ENCODE peak calls at places on chromosomes 13 and 19, in six cellular contexts. G is heart left ventricle, B is GM12865, M is GM23338, N is dorsolateral prefrontal cortex, H is AG04450. Y is an unnamed sample.

GRCh38 chr13:99980201-99981114 is 1.1 kb upstream of the ZIC2 start:
- DNase-seq in G (peak), B (peak), M (peak), N (peak), H (no peak), Y (peak)

GRCh38 chr13:43411741-43412140 is 375.0 kb downstream of the ENOX1 start:
- DNase-seq in G (no peak), B (no peak), M (no peak), N (peak), H (no peak), Y (no peak)

GRCh38 chr19:10517760-10518443 is 655 bp upstream of the S1PR5 start:
- DNase-seq in G (no peak), B (no peak), M (peak), N (peak), H (no peak), Y (no peak)

GRCh38 chr13:63551731-63552130 is 2136.1 kb upstream of the PCDH20 start:
- DNase-seq in G (no peak), B (no peak), M (no peak), N (no peak), H (no peak), Y (no peak)

GRCh38 chr13:100349594-100349993 is 239.0 kb downstream of the GGACT start:
- DNase-seq in G (no peak), B (no peak), M (no peak), N (no peak), H (no peak), Y (no peak)

GRCh38 chr13:93004919-93005318 is 221.7 kb upstream of the GPC6 start:
- DNase-seq in G (no peak), B (no peak), M (peak), N (no peak), H (no peak), Y (no peak)

GRCh38 chr19:42095814-42096230 is 19.9 kb downstream of the ZNF574 start:
- DNase-seq in G (no peak), B (no peak), M (peak), N (no peak), H (no peak), Y (no peak)

GRCh38 chr13:85093808-85094207 is 705.4 kb downstream of the SLITRK6 start:
- DNase-seq in G (no peak), B (no peak), M (no peak), N (no peak), H (no peak), Y (no peak)

GRCh38 chr19:7356899-7357627 is 8.3 kb downstream of the ARHGEF18 start:
- DNase-seq in G (no peak), B (no peak), M (no peak), N (no peak), H (no peak), Y (no peak)

GRCh38 chr19:33373701-33374405 is at the start of gene CEBPG:
- DNase-seq in G (peak), B (peak), M (peak), N (no peak), H (no peak), Y (peak)

GRCh38 chr19:37221136-37221535 is 3.1 kb downstream of the ZNF383 start:
- DNase-seq in G (no peak), B (no peak), M (no peak), N (no peak), H (no peak), Y (no peak)

GRCh38 chr13:50611117-50611781 is 232.2 kb downstream of the DLEU7 start:
- DNase-seq in G (no peak), B (no peak), M (no peak), N (no peak), H (no peak), Y (no peak)

GRCh38 chr19:48681127-48681470 is 8.3 kb upstream of the NTN5 start:
- DNase-seq in G (no peak), B (peak), M (no peak), N (peak), H (peak), Y (no peak)

GRCh38 chr13:93260591-93260990 is 34.0 kb downstream of the GPC6 start:
- DNase-seq in G (no peak), B (no peak), M (no peak), N (no peak), H (no peak), Y (no peak)

GRCh38 chr19:28426902-28427232 is 786.1 kb downstream of the UQCRFS1 start:
- DNase-seq in G (no peak), B (no peak), M (no peak), N (no peak), H (no peak), Y (no peak)

GRCh38 chr13:67827992-67828391 is 597.9 kb upstream of the PCDH9 start:
- DNase-seq in G (no peak), B (no peak), M (no peak), N (no peak), H (no peak), Y (no peak)

GRCh38 chr19:16527971-16528521 is 14.2 kb downstream of the CHERP start:
- DNase-seq in G (no peak), B (peak), M (peak), N (no peak), H (no peak), Y (no peak)

GRCh38 chr19:6017576-6017975 is 39.6 kb upstream of the RANBP3 start:
- DNase-seq in G (peak), B (no peak), M (no peak), N (no peak), H (no peak), Y (no peak)

GRCh38 chr19:6015841-6016545 is 38.1 kb upstream of the RANBP3 start:
- DNase-seq in G (no peak), B (no peak), M (no peak), N (no peak), H (no peak), Y (no peak)

GRCh38 chr19:6020972-6021805 is 43.2 kb upstream of the RANBP3 start:
- DNase-seq in G (no peak), B (no peak), M (no peak), N (no peak), H (no peak), Y (no peak)

GRCh38 chr19:6020166-6020967 is 42.4 kb upstream of the RANBP3 start:
- DNase-seq in G (peak), B (no peak), M (no peak), N (no peak), H (no peak), Y (no peak)

GRCh38 chr19:6018786-6019185 is 40.8 kb upstream of the RANBP3 start:
- DNase-seq in G (peak), B (peak), M (peak), N (no peak), H (no peak), Y (no peak)
- TF ChIP-seq CTCF in G (no peak), B (peak), M (peak), N (no peak), H (peak), Y (no peak)

GRCh38 chr13:59343993-59344780 is 819.5 kb downstream of the DIAPH3 start:
- DNase-seq in G (no peak), B (no peak), M (no peak), N (no peak), H (no peak), Y (no peak)
- TF ChIP-seq CTCF in G (no peak), B (no peak), M (peak), N (no peak), H (no peak), Y (no peak)

GRCh38 chr13:33262997-33263396 is 22.6 kb downstream of the STARD13 start:
- DNase-seq in G (no peak), B (peak), M (no peak), N (no peak), H (no peak), Y (no peak)
- TF ChIP-seq CTCF in G (no peak), B (peak), M (no peak), N (peak), H (no peak), Y (peak)

DNA sequence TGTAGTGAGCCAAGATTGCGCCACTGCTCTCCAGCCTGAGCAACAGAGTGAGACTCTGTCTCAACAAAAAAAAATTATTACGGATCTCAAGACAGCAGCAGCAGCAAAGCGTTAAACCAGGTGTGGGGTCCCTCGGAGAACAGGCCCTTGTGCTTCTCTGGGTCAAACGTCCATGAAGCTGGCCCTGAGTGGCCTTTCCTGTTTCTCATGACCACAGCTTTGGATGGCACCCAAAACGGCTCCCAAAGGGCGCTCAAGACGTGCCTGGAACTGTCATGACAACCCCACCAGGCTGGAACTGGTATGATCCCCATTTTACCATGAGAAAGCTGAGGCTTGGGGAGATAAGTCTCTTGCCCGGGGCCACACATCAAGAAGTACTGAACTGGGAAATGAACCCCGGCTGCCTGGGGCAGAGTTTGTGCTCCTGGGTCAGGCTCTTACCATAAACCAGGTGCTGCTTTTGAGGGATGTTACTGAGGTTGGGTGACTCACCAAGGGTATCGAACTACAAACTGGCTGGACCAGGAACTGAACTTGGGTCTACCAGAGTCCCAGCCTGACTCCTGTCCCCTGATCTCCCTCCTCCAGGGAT is 11.6 kb upstream of the SAMD1 start:
- DNase-seq in G (peak), B (no peak), M (no peak), N (no peak), H (no peak), Y (no peak)
- TF ChIP-seq CTCF in G (no peak), B (no peak), M (no peak), N (no peak), H (no peak), Y (no peak)

GRCh38 chr19:52622261-52622660 is 15.9 kb downstream of the ZNF83 start:
- DNase-seq in G (no peak), B (no peak), M (peak), N (no peak), H (no peak), Y (no peak)
- TF ChIP-seq CTCF in G (no peak), B (no peak), M (peak), N (no peak), H (no peak), Y (no peak)

GRCh38 chr13:108957369-108958012 is 328.1 kb downstream of the MYO16 start:
- DNase-seq in G (no peak), B (no peak), M (peak), N (no peak), H (peak), Y (peak)
- TF ChIP-seq CTCF in G (no peak), B (no peak), M (no peak), N (no peak), H (peak), Y (no peak)

DNA sequence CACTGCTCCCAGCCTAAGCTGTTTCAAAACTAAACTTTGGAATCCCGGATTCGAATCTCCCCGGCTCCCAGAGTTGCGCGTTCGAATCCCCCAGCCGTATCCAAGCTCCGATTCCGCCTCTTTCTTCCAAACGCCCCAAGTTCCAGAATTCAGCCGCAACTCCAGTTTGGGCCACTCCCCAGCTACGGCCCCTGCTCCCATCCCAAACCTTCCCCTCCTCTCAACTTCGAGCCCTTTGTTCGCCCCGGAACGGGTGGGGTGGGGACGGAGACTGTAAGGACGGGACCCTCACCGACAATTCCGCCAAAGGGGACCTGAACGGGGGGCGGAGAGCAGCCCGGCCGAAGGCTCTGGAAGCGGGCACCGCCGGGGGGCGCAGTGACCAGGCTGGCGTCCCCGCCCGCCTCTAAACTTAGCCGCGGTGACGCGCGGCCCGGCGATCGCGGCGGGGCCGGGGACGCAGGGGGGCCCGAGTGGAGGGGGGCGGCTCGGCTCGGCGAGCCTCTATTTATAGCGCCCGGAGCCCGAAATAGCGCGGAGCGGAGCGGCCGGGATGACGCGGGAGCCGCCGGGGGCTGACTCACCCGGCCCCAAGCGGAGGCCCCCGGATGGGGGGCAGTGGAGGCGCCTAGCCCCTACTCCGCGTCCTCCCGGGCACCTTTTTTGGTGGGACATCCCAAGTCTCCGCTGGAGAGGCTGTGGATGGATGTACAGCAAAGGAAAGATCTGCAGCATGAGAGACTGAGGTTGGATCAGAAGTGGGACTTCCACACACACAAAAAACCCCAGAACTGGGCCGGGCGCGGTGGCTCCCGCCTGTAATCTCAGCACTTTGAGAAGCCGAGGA is 4.9 kb upstream of the ERCC1 start:
- DNase-seq in G (peak), B (no peak), M (peak), N (no peak), H (no peak), Y (no peak)
- TF ChIP-seq CTCF in G (peak), B (peak), M (peak), N (peak), H (peak), Y (peak)

GRCh38 chr19:51394045-51394836 is 3.9 kb upstream of the C19orf84 start:
- DNase-seq in G (peak), B (peak), M (peak), N (peak), H (peak), Y (peak)
- TF ChIP-seq CTCF in G (peak), B (no peak), M (no peak), N (peak), H (no peak), Y (no peak)